ENCODE peak calls at places on chromosomes 1 and 21, in seven cellular contexts. G is left lung; E is hepatocyte; I is aorta; P is fibroblast of lung; B is caudate nucleus; Z is CD4-positive, CD25-positive, alpha-beta regulatory T cell. L is an unnamed sample.
A peak's percentile ranks its signal among the peaks of the same experiment; 100 is the strongest.

GRCh38 chr1:212701910-212702309 is 2.3 kb upstream of the BATF3 start:
- DNase-seq in B (no peak), P (no peak), I (no peak), G (no peak), E (no peak), Z (no peak), L (no peak)

GRCh38 chr1:171869097-171869496 is 27.8 kb downstream of the DNM3 start:
- DNase-seq in I (no peak), Z (no peak), G (peak; percentile 32), B (no peak), E (no peak), P (no peak), L (no peak)

GRCh38 chr21:37253991-37254390 is 13.1 kb downstream of the VPS26C start:
- DNase-seq in E (no peak), G (no peak), P (peak; percentile 74), I (no peak), Z (no peak), B (no peak), L (no peak)

GRCh38 chr1:153346067-153346723 is 2.4 kb downstream of the PGLYRP4 start:
- DNase-seq in Z (no peak), G (no peak), I (no peak), B (no peak), E (no peak), P (no peak), L (peak; percentile 12)

GRCh38 chr1:11795238-11795890 is 10.4 kb downstream of the MTHFR start:
- DNase-seq in E (no peak), I (no peak), B (no peak), Z (no peak), G (no peak), P (no peak), L (peak; percentile 47)

GRCh38 chr1:30511563-30512252 is 211.7 kb downstream of the MATN1 start:
- DNase-seq in B (no peak), Z (no peak), I (no peak), E (no peak), G (no peak), P (no peak), L (peak; percentile 45)

GRCh38 chr1:152479792-152480595 is 30.6 kb upstream of the LCE5A start:
- DNase-seq in Z (peak; percentile 50), P (no peak), E (no peak), B (no peak), I (peak; percentile 58), G (no peak), L (no peak)

GRCh38 chr1:185514296-185514695 is 197.3 kb upstream of the IVNS1ABP start:
- DNase-seq in I (no peak), G (no peak), B (no peak), E (no peak), Z (no peak), P (no peak), L (no peak)

GRCh38 chr21:16072176-16072575 is 342.4 kb downstream of the USP25 start:
- DNase-seq in G (no peak), I (no peak), Z (no peak), P (no peak), E (no peak), B (no peak), L (no peak)

GRCh38 chr1:110462093-110462492 is 11.1 kb downstream of the PROK1 start:
- DNase-seq in I (no peak), E (no peak), B (no peak), P (no peak), Z (no peak), G (no peak), L (no peak)

GRCh38 chr1:156439036-156439435 is 61.5 kb downstream of the MEF2D start:
- DNase-seq in Z (no peak), P (no peak), I (no peak), E (no peak), G (no peak), B (no peak), L (no peak)

GRCh38 chr1:92487078-92487605 is 417 bp upstream of the GFI1 start:
- DNase-seq in I (no peak), G (no peak), E (no peak), B (no peak), Z (no peak), P (no peak), L (no peak)

GRCh38 chr1:116485976-116486375 is 84.8 kb downstream of the CD58 start:
- DNase-seq in Z (no peak), E (no peak), P (peak; percentile 59), G (no peak), I (no peak), B (no peak), L (no peak)

GRCh38 chr1:41109316-41110263 is 88.1 kb upstream of the SLFNL1 start:
- DNase-seq in B (no peak), E (peak; percentile 77), I (no peak), P (peak; percentile 96), Z (no peak), G (no peak), L (peak; percentile 82)

GRCh38 chr1:914891-915280 is 8.8 kb upstream of the SAMD11 start:
- DNase-seq in P (no peak), Z (no peak), I (no peak), E (no peak), G (no peak), B (no peak), L (no peak)

GRCh38 chr1:21933397-21934248 is 3.5 kb downstream of the HSPG2 start:
- DNase-seq in B (no peak), I (peak; percentile 69), G (peak; percentile 82), E (peak; percentile 68), Z (peak; percentile 20), P (no peak), L (no peak)

GRCh38 chr1:205291577-205291976 is 30.0 kb downstream of the NUAK2 start:
- DNase-seq in Z (no peak), B (no peak), I (no peak), E (no peak), P (no peak), G (no peak), L (no peak)

GRCh38 chr1:211559222-211560010 is 19.5 kb downstream of the SLC30A1 start:
- DNase-seq in B (no peak), E (peak; percentile 42), Z (no peak), I (no peak), G (no peak), P (no peak), L (no peak)

GRCh38 chr21:26843912-26844257 is 1.3 kb downstream of the ADAMTS1 start:
- DNase-seq in P (peak; percentile 62), E (peak; percentile 39), I (no peak), Z (no peak), B (no peak), G (no peak), L (no peak)

GRCh38 chr1:2248127-2248826 is 20.2 kb downstream of the SKI start:
- DNase-seq in P (no peak), B (peak; percentile 27), G (no peak), E (peak; percentile 74), Z (no peak), I (no peak), L (no peak)

GRCh38 chr21:28423521-28423920 is 569.2 kb downstream of the LTN1 start:
- DNase-seq in B (no peak), I (no peak), E (no peak), P (no peak), G (no peak), Z (no peak), L (no peak)

GRCh38 chr21:28419811-28420210 is 572.9 kb downstream of the LTN1 start:
- DNase-seq in B (no peak), P (no peak), G (no peak), Z (no peak), I (no peak), E (no peak), L (no peak)

GRCh38 chr21:28426545-28426944 is 566.1 kb downstream of the LTN1 start:
- DNase-seq in B (no peak), Z (no peak), G (no peak), E (no peak), P (no peak), I (no peak), L (no peak)

GRCh38 chr21:28419110-28419509 is 573.6 kb downstream of the LTN1 start:
- DNase-seq in G (no peak), I (no peak), Z (no peak), P (peak; percentile 85), B (no peak), E (peak; percentile 8), L (no peak)

GRCh38 chr21:28421716-28422480 is 570.8 kb downstream of the LTN1 start:
- DNase-seq in Z (no peak), E (no peak), P (peak; percentile 93), I (no peak), B (no peak), G (no peak), L (no peak)
- H3K27ac ChIP-seq in Z (no peak overlapping the region), E (no peak overlapping the region), P (peak overlapping the region; percentile 59), I (no peak overlapping the region), B (no peak overlapping the region), G (no peak overlapping the region), L (peak overlapping the region; percentile 5)

GRCh38 chr1:157725214-157725577 is 24.6 kb upstream of the FCRL3 start:
- DNase-seq in G (no peak), B (no peak), Z (peak; percentile 56), E (no peak), P (no peak), I (no peak), L (no peak)
- H3K27ac ChIP-seq in G (no peak overlapping the region), B (no peak overlapping the region), Z (peak overlapping the region; percentile 64), E (no peak overlapping the region), P (no peak overlapping the region), I (no peak overlapping the region), L (no peak overlapping the region)

GRCh38 chr1:149936992-149937705 is 470 bp upstream of the MTMR11 start:
- DNase-seq in G (peak; percentile 41), I (no peak), E (peak; percentile 80), P (peak; percentile 51), Z (no peak), B (peak; percentile 7), L (no peak)
- H3K27ac ChIP-seq in G (peak overlapping the region; percentile 28), I (peak overlapping the region; percentile 78), E (peak overlapping the region; percentile 87), P (peak overlapping the region; percentile 49), Z (no peak overlapping the region), B (peak overlapping the region; percentile 1), L (peak overlapping the region; percentile 92)

DNA sequence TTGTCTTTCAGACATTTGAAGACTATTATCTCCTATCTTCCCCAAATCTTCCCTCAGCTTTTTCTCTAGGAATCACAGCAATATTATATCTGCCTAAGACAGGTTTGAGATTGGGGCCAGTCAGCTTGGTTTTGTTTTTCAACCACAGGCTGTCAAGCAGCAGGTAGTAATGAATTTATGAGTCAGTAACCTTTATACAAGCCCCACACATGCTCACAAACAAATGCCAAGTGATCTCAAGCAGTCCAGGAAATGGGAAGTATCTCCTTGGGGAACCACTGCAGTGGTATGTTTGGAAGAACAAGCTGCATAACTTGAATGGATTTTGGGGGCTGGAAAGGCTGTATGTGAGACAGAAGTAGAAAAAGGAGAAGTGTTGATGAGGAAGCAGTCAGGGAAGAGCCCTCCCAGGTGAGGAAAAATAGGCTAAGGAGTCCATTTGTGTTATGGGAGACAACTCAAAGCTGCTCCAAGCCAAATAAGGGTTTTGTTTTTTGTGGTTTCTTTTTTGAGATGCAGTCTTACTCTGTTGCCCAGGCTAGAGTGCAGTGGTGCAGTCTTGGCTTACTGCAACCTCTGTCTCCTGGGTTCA is 2.1 kb downstream of the DHDDS start:
- DNase-seq in P (no peak), E (no peak), Z (no peak), G (no peak), I (no peak), B (no peak), L (no peak)
- H3K27ac ChIP-seq in P (no peak overlapping the region), E (no peak overlapping the region), Z (no peak overlapping the region), G (peak overlapping the region; percentile 28), I (no peak overlapping the region), B (no peak overlapping the region), L (no peak overlapping the region)

GRCh38 chr1:160101037-160101716 is 2.8 kb upstream of the IGSF8 start:
- DNase-seq in I (peak; percentile 88), B (peak; percentile 95), E (peak; percentile 90), P (peak; percentile 58), Z (peak; percentile 73), G (peak; percentile 77), L (peak; percentile 90)
- H3K27ac ChIP-seq in I (no peak overlapping the region), B (peak overlapping the region; percentile 80), E (peak overlapping the region; percentile 21), P (no peak overlapping the region), Z (peak overlapping the region; percentile 72), G (no peak overlapping the region), L (peak overlapping the region; percentile 93)